ENCODE peak calls at places on chromosome 1, in five cellular contexts. A is GM12865, R is neural progenitor cell, C is HFF-Myc, Q is stomach. L is an unnamed sample.

GRCh38 chr1:17688217-17688810 is 66.8 kb upstream of the ACTL8 start:
- DNase-seq in A (no peak), R (no peak), C (no peak), Q (no peak), L (no peak)

GRCh38 chr1:153443486-153443885 is 17.0 kb downstream of the S100A7 start:
- DNase-seq in A (no peak), R (no peak), C (no peak), Q (no peak), L (no peak)

GRCh38 chr1:177847843-177848242 is 122.0 kb downstream of the SEC16B start:
- DNase-seq in A (no peak), R (no peak), C (no peak), Q (no peak), L (no peak)

GRCh38 chr1:10033359-10033845 is 644 bp downstream of the UBE4B start:
- DNase-seq in A (peak), R (peak), C (no peak), Q (no peak), L (no peak)

GRCh38 chr1:162966608-162967007 is 102.6 kb upstream of the RGS4 start:
- DNase-seq in A (no peak), R (no peak), C (no peak), Q (no peak), L (no peak)

GRCh38 chr1:229380514-229381160 is 37.8 kb upstream of the CCSAP start:
- DNase-seq in A (peak), R (no peak), C (no peak), Q (no peak), L (no peak)

GRCh38 chr1:229590119-229590518 is 31.6 kb upstream of the ABCB10 start:
- DNase-seq in A (no peak), R (no peak), C (no peak), Q (no peak), L (no peak)

GRCh38 chr1:183032122-183032921 is 9.1 kb downstream of the LAMC1 start:
- DNase-seq in A (peak), R (no peak), C (no peak), Q (no peak), L (no peak)

GRCh38 chr1:2230781-2231666 is 2.9 kb downstream of the SKI start:
- DNase-seq in A (peak), R (no peak), C (no peak), Q (no peak), L (no peak)

GRCh38 chr1:57724535-57724934 is 300.7 kb upstream of the DAB1 start:
- DNase-seq in A (no peak), R (peak), C (no peak), Q (no peak), L (no peak)

GRCh38 chr1:169462385-169462784 is 23.4 kb downstream of the SLC19A2 start:
- DNase-seq in A (no peak), R (no peak), C (no peak), Q (no peak), L (no peak)

GRCh38 chr1:169457443-169457842 is 28.3 kb downstream of the SLC19A2 start:
- DNase-seq in A (no peak), R (no peak), C (no peak), Q (no peak), L (no peak)

GRCh38 chr1:169456029-169456428 is 28.8 kb upstream of the CCDC181 start:
- DNase-seq in A (no peak), R (no peak), C (no peak), Q (no peak), L (no peak)

GRCh38 chr1:169461390-169462001 is 24.2 kb downstream of the SLC19A2 start:
- DNase-seq in A (peak), R (no peak), C (no peak), Q (no peak), L (no peak)

GRCh38 chr1:169460193-169460833 is 25.4 kb downstream of the SLC19A2 start:
- DNase-seq in A (no peak), R (no peak), C (peak), Q (peak), L (no peak)
- TF ChIP-seq CTCF in A (no peak), R (no peak), C (no peak), Q (no peak), L (no peak)

DNA sequence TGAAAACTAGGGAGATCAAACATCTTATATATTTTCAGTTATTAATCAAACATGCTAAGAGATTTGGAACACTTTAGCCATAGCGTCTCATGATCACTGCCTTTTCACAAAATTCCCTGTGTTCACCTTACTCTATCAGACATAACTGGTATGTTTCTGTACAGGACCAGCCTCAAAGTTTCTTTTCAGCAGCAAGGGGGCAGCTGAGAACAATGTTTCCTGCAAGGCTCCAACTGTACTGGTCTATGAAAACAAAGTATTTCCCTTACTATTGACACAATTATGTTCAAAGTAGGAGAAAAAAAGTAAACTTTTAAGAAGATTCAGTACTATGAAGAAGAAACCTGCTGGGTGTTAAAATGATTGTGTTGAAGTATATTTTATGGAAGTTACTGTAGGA is 98.5 kb downstream of the ATF6 start:
- DNase-seq in A (no peak), R (no peak), C (no peak), Q (no peak), L (no peak)
- TF ChIP-seq CTCF in A (no peak), R (peak), C (peak), Q (no peak), L (no peak)

GRCh38 chr1:176849281-176849680 is 315.2 kb downstream of the ASTN1 start:
- DNase-seq in A (no peak), R (no peak), C (no peak), Q (no peak), L (no peak)

GRCh38 chr1:176847052-176847451 is 317.5 kb downstream of the ASTN1 start:
- DNase-seq in A (no peak), R (no peak), C (no peak), Q (no peak), L (no peak)

GRCh38 chr1:176837708-176838107 is 326.8 kb downstream of the ASTN1 start:
- DNase-seq in A (no peak), R (no peak), C (no peak), Q (no peak), L (no peak)

DNA sequence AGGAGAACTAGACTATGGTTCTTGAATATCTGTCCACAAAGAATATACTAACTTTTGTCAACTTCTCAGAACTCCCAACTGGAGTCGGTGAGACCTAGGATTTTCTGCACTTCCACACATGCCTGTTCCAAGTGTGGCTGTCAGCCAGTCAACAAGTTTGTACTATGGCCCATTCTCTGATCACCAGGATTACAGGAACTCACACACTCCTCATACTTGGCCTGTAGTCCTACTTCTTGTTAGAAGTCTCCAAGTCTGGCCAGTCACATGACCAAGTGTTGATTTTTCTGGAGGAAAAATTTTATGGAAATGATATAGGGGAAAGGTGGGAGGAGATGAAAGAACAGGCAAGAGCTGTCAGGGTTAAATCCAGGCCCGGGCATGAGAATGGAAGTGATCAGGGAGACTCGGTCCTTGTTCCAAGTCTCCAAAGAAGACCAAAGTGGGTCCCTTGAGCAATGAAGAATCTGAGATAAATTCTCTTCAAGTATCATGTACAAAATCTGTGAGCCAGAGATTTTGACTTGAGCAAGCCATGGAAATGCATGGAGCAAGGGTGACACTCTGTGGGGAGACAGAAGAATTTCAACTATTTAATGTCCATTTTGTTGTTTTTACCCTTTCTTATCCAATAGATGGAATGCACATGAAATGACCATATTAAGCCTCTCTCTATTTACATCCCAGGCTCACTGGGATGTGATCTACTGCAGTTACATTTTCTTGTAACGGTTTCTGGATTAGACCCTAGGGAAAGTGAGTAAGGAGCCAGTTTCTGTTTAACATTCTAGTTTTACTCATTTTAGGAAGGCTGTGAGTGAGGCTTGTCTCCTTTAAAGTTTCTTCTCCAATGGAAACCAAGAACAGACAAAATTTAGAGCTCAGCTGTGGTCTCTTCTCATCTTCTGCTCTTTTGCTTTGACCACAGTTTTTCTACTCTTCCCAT is 320.9 kb downstream of the ASTN1 start:
- DNase-seq in A (peak), R (peak), C (no peak), Q (no peak), L (no peak)
- TF ChIP-seq CTCF in A (peak), R (peak), C (peak), Q (no peak), L (peak)

GRCh38 chr1:108746382-108747127 is at the start of gene STXBP3:
- DNase-seq in A (peak), R (peak), C (peak), Q (peak), L (peak)
- TF ChIP-seq CTCF in A (peak), R (peak), C (peak), Q (no peak), L (peak)

GRCh38 chr1:151346769-151347522 is at the start of gene RFX5:
- DNase-seq in A (peak), R (peak), C (peak), Q (peak), L (peak)
- TF ChIP-seq CTCF in A (no peak), R (no peak), C (no peak), Q (no peak), L (no peak)

GRCh38 chr1:3834701-3835100 is 22.3 kb downstream of the CEP104 start:
- DNase-seq in A (no peak), R (no peak), C (no peak), Q (no peak), L (no peak)
- TF ChIP-seq CTCF in A (no peak), R (no peak), C (no peak), Q (no peak), L (no peak)